ENCODE peak calls at places on chromosome 18, in six cellular contexts. One of them, this sample, is unnamed.

GRCh38 chr18:58604301-58604700 is 24.6 kb downstream of the ALPK2 start:
- DNase-seq in heart right ventricle: no peak
- DNase-seq in right cardiac atrium: no peak
- DNase-seq in PC-3: no peak
- DNase-seq in astrocyte of the cerebellum: no peak
- DNase-seq in cardiac fibroblast: no peak
- DNase-seq in this sample: no peak

GRCh38 chr18:6255121-6255742 is 159.5 kb downstream of the L3MBTL4 start:
- DNase-seq in heart right ventricle: no peak
- DNase-seq in right cardiac atrium: no peak
- DNase-seq in PC-3: no peak
- DNase-seq in astrocyte of the cerebellum: no peak
- DNase-seq in cardiac fibroblast: no peak
- DNase-seq in this sample: no peak

GRCh38 chr18:67216846-67217245 is 299.7 kb downstream of the DSEL start:
- DNase-seq in heart right ventricle: no peak
- DNase-seq in right cardiac atrium: no peak
- DNase-seq in PC-3: no peak
- DNase-seq in astrocyte of the cerebellum: no peak
- DNase-seq in cardiac fibroblast: peak; percentile 42
- DNase-seq in this sample: no peak

GRCh38 chr18:59715966-59716369 is 18.7 kb upstream of the CCBE1 start:
- DNase-seq in heart right ventricle: no peak
- DNase-seq in right cardiac atrium: no peak
- DNase-seq in PC-3: peak; percentile 95
- DNase-seq in astrocyte of the cerebellum: peak; percentile 51
- DNase-seq in cardiac fibroblast: peak; percentile 98
- DNase-seq in this sample: no peak

GRCh38 chr18:55778731-55779460 is 190.9 kb upstream of the TCF4 start:
- DNase-seq in heart right ventricle: peak; percentile 38
- DNase-seq in right cardiac atrium: no peak
- DNase-seq in PC-3: no peak
- DNase-seq in astrocyte of the cerebellum: no peak
- DNase-seq in cardiac fibroblast: peak; percentile 53
- DNase-seq in this sample: no peak

GRCh38 chr18:28110924-28111323 is 66.0 kb downstream of the CDH2 start:
- DNase-seq in heart right ventricle: no peak
- DNase-seq in right cardiac atrium: no peak
- DNase-seq in PC-3: no peak
- DNase-seq in astrocyte of the cerebellum: no peak
- DNase-seq in cardiac fibroblast: no peak
- DNase-seq in this sample: no peak

GRCh38 chr18:43420091-43420490 is 142.8 kb upstream of the SYT4 start:
- DNase-seq in heart right ventricle: no peak
- DNase-seq in right cardiac atrium: no peak
- DNase-seq in PC-3: no peak
- DNase-seq in astrocyte of the cerebellum: no peak
- DNase-seq in cardiac fibroblast: no peak
- DNase-seq in this sample: no peak

GRCh38 chr18:33928226-33928625 is 296.5 kb downstream of the NOL4 start:
- DNase-seq in heart right ventricle: no peak
- DNase-seq in right cardiac atrium: no peak
- DNase-seq in PC-3: peak; percentile 1
- DNase-seq in astrocyte of the cerebellum: peak; percentile 92
- DNase-seq in cardiac fibroblast: peak; percentile 80
- DNase-seq in this sample: no peak

GRCh38 chr18:37987901-37988300 is 422.3 kb upstream of the CELF4 start:
- DNase-seq in heart right ventricle: no peak
- DNase-seq in right cardiac atrium: no peak
- DNase-seq in PC-3: no peak
- DNase-seq in astrocyte of the cerebellum: no peak
- DNase-seq in cardiac fibroblast: no peak
- DNase-seq in this sample: no peak

GRCh38 chr18:72544092-72544886 is at the start of gene CBLN2:
- DNase-seq in heart right ventricle: peak; percentile 16
- DNase-seq in right cardiac atrium: peak; percentile 50
- DNase-seq in PC-3: peak; percentile 75
- DNase-seq in astrocyte of the cerebellum: peak; percentile 53
- DNase-seq in cardiac fibroblast: peak; percentile 69
- DNase-seq in this sample: peak; percentile 19

GRCh38 chr18:54480616-54481015 is 110.4 kb upstream of the DYNAP start:
- DNase-seq in heart right ventricle: no peak
- DNase-seq in right cardiac atrium: no peak
- DNase-seq in PC-3: no peak
- DNase-seq in astrocyte of the cerebellum: no peak
- DNase-seq in cardiac fibroblast: no peak
- DNase-seq in this sample: no peak

GRCh38 chr18:79528296-79528695 is 132.6 kb downstream of the NFATC1 start:
- DNase-seq in heart right ventricle: no peak
- DNase-seq in right cardiac atrium: no peak
- DNase-seq in PC-3: peak; percentile 6
- DNase-seq in astrocyte of the cerebellum: no peak
- DNase-seq in cardiac fibroblast: no peak
- DNase-seq in this sample: peak; percentile 1

GRCh38 chr18:26568926-26569700 is 20.8 kb upstream of the KCTD1 start:
- DNase-seq in heart right ventricle: no peak
- DNase-seq in right cardiac atrium: no peak
- DNase-seq in PC-3: no peak
- DNase-seq in astrocyte of the cerebellum: no peak
- DNase-seq in cardiac fibroblast: no peak
- DNase-seq in this sample: no peak

GRCh38 chr18:59620381-59620780 is 76.8 kb downstream of the CCBE1 start:
- DNase-seq in heart right ventricle: no peak
- DNase-seq in right cardiac atrium: no peak
- DNase-seq in PC-3: no peak
- DNase-seq in astrocyte of the cerebellum: no peak
- DNase-seq in cardiac fibroblast: peak; percentile 34
- DNase-seq in this sample: no peak

GRCh38 chr18:5707586-5707985 is 163.8 kb upstream of the EPB41L3 start:
- DNase-seq in heart right ventricle: no peak
- DNase-seq in right cardiac atrium: no peak
- DNase-seq in PC-3: no peak
- DNase-seq in astrocyte of the cerebellum: no peak
- DNase-seq in cardiac fibroblast: no peak
- DNase-seq in this sample: no peak

GRCh38 chr18:10142056-10142455 is 228.2 kb downstream of the VAPA start:
- DNase-seq in heart right ventricle: no peak
- DNase-seq in right cardiac atrium: no peak
- DNase-seq in PC-3: no peak
- DNase-seq in astrocyte of the cerebellum: no peak
- DNase-seq in cardiac fibroblast: peak; percentile 7
- DNase-seq in this sample: no peak

GRCh38 chr18:46639386-46639785 is 17.6 kb downstream of the LOXHD1 start:
- DNase-seq in heart right ventricle: no peak
- DNase-seq in right cardiac atrium: no peak
- DNase-seq in PC-3: no peak
- DNase-seq in astrocyte of the cerebellum: no peak
- DNase-seq in cardiac fibroblast: no peak
- DNase-seq in this sample: no peak

GRCh38 chr18:75407468-75408437 is 19.8 kb downstream of the SMIM21 start:
- DNase-seq in heart right ventricle: no peak
- DNase-seq in right cardiac atrium: no peak
- DNase-seq in PC-3: no peak
- DNase-seq in astrocyte of the cerebellum: no peak
- DNase-seq in cardiac fibroblast: peak; percentile 57
- DNase-seq in this sample: no peak

GRCh38 chr18:31498450-31499156 is 626 bp downstream of the DSG2 start:
- DNase-seq in heart right ventricle: no peak
- DNase-seq in right cardiac atrium: no peak
- DNase-seq in PC-3: no peak
- DNase-seq in astrocyte of the cerebellum: no peak
- DNase-seq in cardiac fibroblast: peak; percentile 16
- DNase-seq in this sample: peak; percentile 49

GRCh38 chr18:74457043-74457742 is at the start of gene DIPK1C:
- DNase-seq in heart right ventricle: no peak
- DNase-seq in right cardiac atrium: no peak
- DNase-seq in PC-3: no peak
- DNase-seq in astrocyte of the cerebellum: no peak
- DNase-seq in cardiac fibroblast: no peak
- DNase-seq in this sample: no peak

GRCh38 chr18:46243095-46243494 is 138.9 kb downstream of the HAUS1 start:
- DNase-seq in heart right ventricle: no peak
- DNase-seq in right cardiac atrium: no peak
- DNase-seq in PC-3: no peak
- DNase-seq in astrocyte of the cerebellum: no peak
- DNase-seq in cardiac fibroblast: peak; percentile 9
- DNase-seq in this sample: no peak

GRCh38 chr18:2313332-2313731 is 258.0 kb downstream of the METTL4 start:
- DNase-seq in heart right ventricle: no peak
- DNase-seq in right cardiac atrium: no peak
- DNase-seq in PC-3: no peak
- DNase-seq in astrocyte of the cerebellum: no peak
- DNase-seq in cardiac fibroblast: no peak
- DNase-seq in this sample: no peak
- H3K4me3 ChIP-seq in heart right ventricle: no peak overlapping the region
- H3K4me3 ChIP-seq in right cardiac atrium: no peak overlapping the region
- H3K4me3 ChIP-seq in PC-3: no peak overlapping the region
- H3K4me3 ChIP-seq in astrocyte of the cerebellum: no peak overlapping the region
- H3K4me3 ChIP-seq in cardiac fibroblast: no peak overlapping the region
- H3K4me3 ChIP-seq in this sample: no peak overlapping the region

GRCh38 chr18:3594760-3595241 is 144.8 kb downstream of the TGIF1 start:
- DNase-seq in heart right ventricle: no peak
- DNase-seq in right cardiac atrium: peak; percentile 34
- DNase-seq in PC-3: peak; percentile 35
- DNase-seq in astrocyte of the cerebellum: no peak
- DNase-seq in cardiac fibroblast: peak; percentile 62
- DNase-seq in this sample: peak; percentile 22

GRCh38 chr18:3590096-3590655 is 140.2 kb downstream of the TGIF1 start:
- DNase-seq in heart right ventricle: no peak
- DNase-seq in right cardiac atrium: no peak
- DNase-seq in PC-3: no peak
- DNase-seq in astrocyte of the cerebellum: no peak
- DNase-seq in cardiac fibroblast: no peak
- DNase-seq in this sample: no peak

GRCh38 chr18:3593381-3593903 is 143.5 kb downstream of the TGIF1 start:
- DNase-seq in heart right ventricle: no peak
- DNase-seq in right cardiac atrium: peak; percentile 47
- DNase-seq in PC-3: peak; percentile 57
- DNase-seq in astrocyte of the cerebellum: peak; percentile 81
- DNase-seq in cardiac fibroblast: peak; percentile 89
- DNase-seq in this sample: no peak

GRCh38 chr18:3593904-3594759 is 144.2 kb downstream of the TGIF1 start:
- DNase-seq in heart right ventricle: peak; percentile 93
- DNase-seq in right cardiac atrium: peak; percentile 88
- DNase-seq in PC-3: peak; percentile 94
- DNase-seq in astrocyte of the cerebellum: peak; percentile 94
- DNase-seq in cardiac fibroblast: peak; percentile 99
- DNase-seq in this sample: peak; percentile 88

GRCh38 chr18:3592864-3593263 is 142.9 kb downstream of the TGIF1 start:
- DNase-seq in heart right ventricle: no peak
- DNase-seq in right cardiac atrium: no peak
- DNase-seq in PC-3: no peak
- DNase-seq in astrocyte of the cerebellum: no peak
- DNase-seq in cardiac fibroblast: no peak
- DNase-seq in this sample: no peak
- H3K4me3 ChIP-seq in heart right ventricle: no peak overlapping the region
- H3K4me3 ChIP-seq in right cardiac atrium: no peak overlapping the region
- H3K4me3 ChIP-seq in PC-3: peak overlapping the region; percentile 60
- H3K4me3 ChIP-seq in astrocyte of the cerebellum: no peak overlapping the region
- H3K4me3 ChIP-seq in cardiac fibroblast: no peak overlapping the region
- H3K4me3 ChIP-seq in this sample: no peak overlapping the region

DNA sequence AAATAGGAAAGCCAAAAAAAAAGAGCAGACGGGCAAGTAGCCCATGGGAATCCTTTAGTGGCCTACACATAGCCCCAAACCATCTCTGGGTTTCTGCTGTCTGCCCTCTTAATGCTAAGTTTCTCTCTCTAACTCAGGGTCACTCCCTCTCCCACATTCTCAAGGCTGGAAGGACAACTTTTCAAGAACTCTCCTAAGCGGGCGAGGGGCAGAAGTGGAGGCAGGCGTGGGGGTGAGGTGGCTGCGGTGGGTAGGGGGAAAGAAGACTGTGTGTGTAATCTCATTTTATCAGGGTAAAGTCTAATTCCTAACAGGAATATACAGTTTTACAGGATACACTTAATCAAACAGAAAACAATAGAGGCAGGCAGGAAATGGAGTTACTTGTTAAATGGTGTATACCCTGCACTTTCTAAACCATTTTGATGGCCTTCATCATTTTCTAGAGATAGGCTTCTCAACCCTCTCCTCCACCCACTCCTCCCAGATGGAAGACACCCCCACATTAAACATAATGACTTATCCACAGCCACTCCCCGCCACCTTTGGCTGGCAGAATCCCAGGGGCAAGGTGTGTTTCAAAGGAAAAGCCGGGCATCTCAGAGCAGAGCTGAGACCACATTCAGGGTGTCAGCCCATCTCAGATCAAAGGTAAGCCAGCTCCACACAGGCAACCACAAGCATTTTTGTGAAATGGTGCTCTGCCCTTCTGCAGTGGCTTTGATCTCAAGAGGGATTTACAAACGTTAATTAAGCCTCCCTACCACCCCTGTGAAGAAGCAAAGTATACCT is 6.8 kb downstream of the SMAD7 start:
- DNase-seq in heart right ventricle: no peak
- DNase-seq in right cardiac atrium: no peak
- DNase-seq in PC-3: no peak
- DNase-seq in astrocyte of the cerebellum: no peak
- DNase-seq in cardiac fibroblast: no peak
- DNase-seq in this sample: no peak
- H3K4me3 ChIP-seq in heart right ventricle: no peak overlapping the region
- H3K4me3 ChIP-seq in right cardiac atrium: peak overlapping the region; percentile 63
- H3K4me3 ChIP-seq in PC-3: no peak overlapping the region
- H3K4me3 ChIP-seq in astrocyte of the cerebellum: peak overlapping the region; percentile 0
- H3K4me3 ChIP-seq in cardiac fibroblast: no peak overlapping the region
- H3K4me3 ChIP-seq in this sample: no peak overlapping the region

GRCh38 chr18:57438669-57439616 is 3.8 kb downstream of the ONECUT2 start:
- DNase-seq in heart right ventricle: no peak
- DNase-seq in right cardiac atrium: no peak
- DNase-seq in PC-3: no peak
- DNase-seq in astrocyte of the cerebellum: no peak
- DNase-seq in cardiac fibroblast: no peak
- DNase-seq in this sample: no peak

GRCh38 chr18:57436193-57436964 is 1.2 kb downstream of the ONECUT2 start:
- DNase-seq in heart right ventricle: no peak
- DNase-seq in right cardiac atrium: no peak
- DNase-seq in PC-3: no peak
- DNase-seq in astrocyte of the cerebellum: no peak
- DNase-seq in cardiac fibroblast: no peak
- DNase-seq in this sample: no peak

GRCh38 chr18:57437782-57438668 is 2.9 kb downstream of the ONECUT2 start:
- DNase-seq in heart right ventricle: peak; percentile 41
- DNase-seq in right cardiac atrium: peak; percentile 50
- DNase-seq in PC-3: peak; percentile 83
- DNase-seq in astrocyte of the cerebellum: no peak
- DNase-seq in cardiac fibroblast: peak; percentile 60
- DNase-seq in this sample: peak; percentile 44

GRCh38 chr18:57436965-57437333 is 1.8 kb downstream of the ONECUT2 start:
- DNase-seq in heart right ventricle: no peak
- DNase-seq in right cardiac atrium: no peak
- DNase-seq in PC-3: no peak
- DNase-seq in astrocyte of the cerebellum: no peak
- DNase-seq in cardiac fibroblast: no peak
- DNase-seq in this sample: no peak

DNA sequence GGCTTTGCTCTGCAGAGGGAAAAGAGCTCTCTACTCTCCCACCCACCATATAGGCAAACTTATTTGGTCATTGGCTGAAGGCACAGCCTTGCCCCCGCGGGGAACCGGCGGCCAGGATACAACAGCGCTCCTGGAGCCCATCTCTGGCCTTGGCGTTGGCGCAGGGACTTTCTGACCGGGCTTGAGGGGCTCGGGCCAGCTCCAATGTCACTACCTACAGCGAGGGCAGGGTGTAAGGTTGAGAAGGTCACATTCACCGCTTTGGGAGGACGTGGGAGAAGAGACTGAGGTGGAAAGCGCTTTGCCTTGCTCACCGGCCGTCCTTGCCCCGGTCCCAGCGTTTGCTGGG is 2.2 kb downstream of the ONECUT2 start:
- DNase-seq in heart right ventricle: no peak
- DNase-seq in right cardiac atrium: no peak
- DNase-seq in PC-3: no peak
- DNase-seq in astrocyte of the cerebellum: no peak
- DNase-seq in cardiac fibroblast: no peak
- DNase-seq in this sample: no peak
- H3K4me3 ChIP-seq in heart right ventricle: peak overlapping the region; percentile 14
- H3K4me3 ChIP-seq in right cardiac atrium: peak overlapping the region; percentile 27
- H3K4me3 ChIP-seq in PC-3: peak overlapping the region; percentile 61
- H3K4me3 ChIP-seq in astrocyte of the cerebellum: no peak overlapping the region
- H3K4me3 ChIP-seq in cardiac fibroblast: no peak overlapping the region
- H3K4me3 ChIP-seq in this sample: no peak overlapping the region

This sample was measured in thyroid gland.